ENCODE peak calls at places on chromosomes 6 and 20, in seven cellular contexts. C is left colon; J is GM18507; P is astrocyte of the spinal cord; R is stimulated activated naive CD8-positive, alpha-beta T cell treated with anti-CD3 and anti-CD28 coated beads, Interleukin-15, Interleukin-2, amounts not matched to agents 100 U/mL and 50 U/mL, for 24 hours; N is NCI-H460; I is activated CD4-positive, alpha-beta T cell treated with anti-CD3 and anti-CD28 coated beads, Interleukin-2, amount 50 U/mL, for 48 hours. A is an unnamed sample.

GRCh38 chr20:47276856-47277541 is 79.5 kb downstream of the ZMYND8 start:
- DNase-seq in I (no peak), C (peak), P (peak), N (no peak), R (no peak), J (no peak), A (no peak)

GRCh38 chr6:14462135-14462905 is 344.7 kb downstream of the CD83 start:
- DNase-seq in C (no peak), J (no peak), P (no peak), R (no peak), I (no peak), N (no peak), A (no peak)

GRCh38 chr6:30820196-30820595 is 64.1 kb upstream of the DDR1 start:
- DNase-seq in P (peak), R (no peak), C (peak), J (no peak), N (peak), I (no peak), A (peak)

GRCh38 chr6:161128680-161129196 is 137.2 kb downstream of the MAP3K4 start:
- DNase-seq in C (no peak), N (peak), R (peak), P (peak), I (peak), J (no peak), A (no peak)

GRCh38 chr20:38242848-38243449 is 17.6 kb downstream of the KIAA1755 start:
- DNase-seq in J (no peak), C (no peak), R (peak), N (no peak), P (no peak), I (peak), A (no peak)

GRCh38 chr6:105645958-105646357 is 243.1 kb upstream of the PREP start:
- DNase-seq in R (no peak), J (no peak), N (no peak), I (peak), P (no peak), C (no peak), A (no peak)

GRCh38 chr6:106060167-106060566 is 26.0 kb upstream of the PRDM1 start:
- DNase-seq in P (no peak), C (no peak), N (no peak), I (no peak), R (no peak), J (no peak), A (no peak)

GRCh38 chr20:1465470-1466210 is 1.0 kb downstream of the NSFL1C start:
- DNase-seq in R (no peak), N (no peak), J (no peak), I (no peak), C (no peak), P (peak), A (no peak)

GRCh38 chr20:21640556-21640955 is 64.9 kb upstream of the PAX1 start:
- DNase-seq in R (no peak), I (peak), C (no peak), N (peak), J (no peak), P (no peak), A (no peak)

GRCh38 chr6:77424761-77425160 is 38.5 kb downstream of the HTR1B start:
- DNase-seq in N (no peak), P (no peak), I (no peak), J (no peak), R (no peak), C (no peak), A (no peak)